ENCODE peak calls at places on chromosome 22, in seven cellular contexts. Y is left colon; K is hepatocyte; N is hippocampal formation; M is stimulated activated CD8-positive, alpha-beta memory T cell treated with anti-CD3 and anti-CD28 coated beads, Interleukin-4, amount 100 ng/mL, for 4 hours; G is AG09319; B is T-helper 2 cell. R is an unnamed sample.

GRCh38 chr22:49814856-49815255 is 12.8 kb downstream of the BRD1 start:
- DNase-seq in Y (no peak), K (no peak), N (no peak), M (no peak), G (no peak), B (no peak), R (no peak)

GRCh38 chr22:38732251-38732815 is 23.5 kb downstream of the SUN2 start:
- DNase-seq in Y (peak), K (no peak), N (no peak), M (no peak), G (no peak), B (no peak), R (no peak)

GRCh38 chr22:29150701-29151100 is 55.0 kb upstream of the EMID1 start:
- DNase-seq in Y (no peak), K (no peak), N (no peak), M (no peak), G (no peak), B (no peak), R (no peak)

GRCh38 chr22:49241174-49241851 is 586.4 kb downstream of the BRD1 start:
- DNase-seq in Y (no peak), K (no peak), N (no peak), M (no peak), G (no peak), B (no peak), R (no peak)

GRCh38 chr22:16949561-16949960 is 58.5 kb downstream of the GAB4 start:
- DNase-seq in Y (no peak), K (no peak), N (no peak), M (no peak), G (no peak), B (peak), R (no peak)

GRCh38 chr22:27682438-27682837 is 119.1 kb downstream of the MN1 start:
- DNase-seq in Y (no peak), K (no peak), N (no peak), M (no peak), G (no peak), B (no peak), R (no peak)

GRCh38 chr22:17980638-17981051 is 43.7 kb downstream of the MICAL3 start:
- DNase-seq in Y (peak), K (peak), N (no peak), M (no peak), G (no peak), B (peak), R (no peak)

GRCh38 chr22:32181043-32181442 is 21.9 kb upstream of the C22orf42 start:
- DNase-seq in Y (no peak), K (no peak), N (no peak), M (no peak), G (no peak), B (no peak), R (no peak)

GRCh38 chr22:43203471-43203981 is 16.6 kb upstream of the TTLL12 start:
- DNase-seq in Y (no peak), K (no peak), N (no peak), M (no peak), G (no peak), B (no peak), R (no peak)

GRCh38 chr22:17471901-17472566 is 91.3 kb upstream of the SLC25A18 start:
- DNase-seq in Y (no peak), K (no peak), N (no peak), M (no peak), G (no peak), B (no peak), R (no peak)

GRCh38 chr22:29726104-29726503 is 6.3 kb downstream of the CABP7 start:
- DNase-seq in Y (no peak), K (no peak), N (no peak), M (no peak), G (no peak), B (no peak), R (no peak)

GRCh38 chr22:49102367-49102766 is 725.3 kb downstream of the BRD1 start:
- DNase-seq in Y (no peak), K (no peak), N (no peak), M (no peak), G (no peak), B (no peak), R (no peak)

GRCh38 chr22:36191106-36191836 is 10.3 kb downstream of the APOL4 start:
- DNase-seq in Y (peak), K (no peak), N (peak), M (no peak), G (peak), B (no peak), R (no peak)

GRCh38 chr22:37267128-37267587 is 15.2 kb upstream of the CYTH4 start:
- DNase-seq in Y (no peak), K (peak), N (no peak), M (peak), G (no peak), B (peak), R (peak)

GRCh38 chr22:38191115-38191514 is 9.5 kb upstream of the PLA2G6 start:
- DNase-seq in Y (no peak), K (no peak), N (no peak), M (no peak), G (no peak), B (no peak), R (no peak)

GRCh38 chr22:22061085-22062077 is 78.8 kb upstream of the TOP3B start:
- DNase-seq in Y (no peak), K (peak), N (peak), M (no peak), G (peak), B (no peak), R (no peak)

GRCh38 chr22:17266261-17266971 is 47.2 kb upstream of the ADA2 start:
- DNase-seq in Y (peak), K (peak), N (no peak), M (no peak), G (no peak), B (peak), R (no peak)